ENCODE peak calls at places on chromosomes 5 and 9, in five cellular contexts. Q, S, E, V and H are unnamed samples.
A peak's percentile ranks its signal among the peaks of the same experiment; 100 is the strongest.

GRCh38 chr5:148532962-148533670 is 121.2 kb downstream of the HTR4 start:
- DNase-seq in Q (no peak), S (no peak), E (no peak), V (no peak), H (no peak)

GRCh38 chr5:160287378-160288051 is 24.8 kb downstream of the CCNJL start:
- DNase-seq in Q (no peak), S (peak; percentile 85), E (peak; percentile 62), V (no peak), H (no peak)

GRCh38 chr9:112176410-112177010 is 1.4 kb upstream of the SUSD1 start:
- DNase-seq in Q (no peak), S (no peak), E (peak; percentile 42), V (no peak), H (no peak)

GRCh38 chr5:36152324-36153298 is 700 bp downstream of the SKP2 start:
- DNase-seq in Q (no peak), S (peak; percentile 18), E (no peak), V (peak; percentile 33), H (peak; percentile 9)

GRCh38 chr9:83266618-83267543 is 203.9 kb upstream of the RASEF start:
- DNase-seq in Q (no peak), S (no peak), E (peak; percentile 78), V (no peak), H (no peak)

GRCh38 chr9:22446589-22446949 is at the start of gene DMRTA1:
- DNase-seq in Q (no peak), S (peak; percentile 42), E (no peak), V (no peak), H (peak; percentile 77)

GRCh38 chr5:122313941-122314340 is 1.9 kb downstream of the SNCAIP start:
- DNase-seq in Q (no peak), S (no peak), E (no peak), V (no peak), H (no peak)

GRCh38 chr9:77020438-77021264 is 1.2 kb downstream of the FOXB2 start:
- DNase-seq in Q (no peak), S (peak; percentile 57), E (no peak), V (no peak), H (no peak)

GRCh38 chr5:116524505-116524904 is 50.1 kb downstream of the SEMA6A start:
- DNase-seq in Q (no peak), S (no peak), E (no peak), V (no peak), H (no peak)

GRCh38 chr5:33736510-33736909 is 155.3 kb downstream of the ADAMTS12 start:
- DNase-seq in Q (no peak), S (no peak), E (peak; percentile 4), V (no peak), H (no peak)

GRCh38 chr5:88882321-88883038 is 504 bp downstream of the MEF2C start:
- DNase-seq in Q (no peak), S (no peak), E (no peak), V (no peak), H (no peak)

GRCh38 chr9:89038354-89039091 is 47.3 kb downstream of the S1PR3 start:
- DNase-seq in Q (no peak), S (no peak), E (no peak), V (no peak), H (no peak)

GRCh38 chr9:5843450-5844249 is 10.7 kb upstream of the ERMP1 start:
- DNase-seq in Q (no peak), S (peak; percentile 26), E (peak; percentile 88), V (peak; percentile 23), H (peak; percentile 28)

GRCh38 chr5:128695791-128696520 is 157.9 kb upstream of the FBN2 start:
- DNase-seq in Q (no peak), S (no peak), E (no peak), V (no peak), H (peak; percentile 12)

GRCh38 chr5:1800470-1801060 is 642 bp upstream of the NDUFS6 start:
- DNase-seq in Q (no peak), S (no peak), E (peak; percentile 25), V (no peak), H (no peak)

GRCh38 chr9:114002271-114002985 is 75.7 kb downstream of the AMBP start:
- DNase-seq in Q (no peak), S (no peak), E (no peak), V (no peak), H (no peak)

GRCh38 chr9:16884952-16885513 is 14.6 kb upstream of the BNC2 start:
- DNase-seq in Q (no peak), S (peak; percentile 25), E (no peak), V (no peak), H (no peak)

GRCh38 chr9:123434619-123435240 is 78.7 kb downstream of the CRB2 start:
- DNase-seq in Q (no peak), S (peak; percentile 46), E (peak; percentile 12), V (peak; percentile 38), H (peak; percentile 54)

GRCh38 chr5:67816456-67816855 is 399.1 kb upstream of the PIK3R1 start:
- DNase-seq in Q (no peak), S (no peak), E (no peak), V (no peak), H (no peak)

GRCh38 chr5:74943905-74944304 is 77.7 kb upstream of the FAM169A start:
- DNase-seq in Q (no peak), S (no peak), E (no peak), V (no peak), H (no peak)

DNA sequence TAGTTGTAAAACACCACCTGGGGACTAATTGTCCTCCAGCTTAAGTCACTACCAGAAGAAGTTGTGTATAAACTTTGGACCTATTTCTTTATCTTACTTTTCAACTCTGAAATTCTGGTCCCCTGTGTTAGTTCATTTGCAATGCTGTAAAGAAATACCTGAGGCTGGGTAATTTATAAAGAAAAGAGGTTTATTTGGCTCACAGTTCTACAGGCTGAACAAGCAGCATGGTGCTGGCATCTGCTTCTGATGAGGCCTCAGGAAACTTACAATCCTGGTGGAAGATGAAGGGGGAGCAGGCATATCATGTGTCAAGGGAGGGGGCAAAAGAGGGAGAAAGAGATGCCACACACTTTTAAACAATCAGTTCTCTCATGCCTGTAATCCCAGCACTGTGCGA is 41.0 kb upstream of the CPEB4 start:
- DNase-seq in Q (no peak), S (no peak), E (no peak), V (no peak), H (no peak)
- TF ChIP-seq FOXM1 in Q (no peak), S (no peak), E (no peak), V (no peak), H (no peak)

GRCh38 chr5:11477786-11478185 is 426.5 kb downstream of the CTNND2 start:
- DNase-seq in Q (no peak), S (no peak), E (no peak), V (no peak), H (no peak)

GRCh38 chr5:11482011-11482410 is 422.2 kb downstream of the CTNND2 start:
- DNase-seq in Q (no peak), S (no peak), E (no peak), V (no peak), H (no peak)

GRCh38 chr5:11483630-11484029 is 420.6 kb downstream of the CTNND2 start:
- DNase-seq in Q (no peak), S (no peak), E (no peak), V (no peak), H (no peak)
- TF ChIP-seq FOXM1 in Q (no peak), S (no peak), E (no peak), V (no peak), H (no peak)

GRCh38 chr5:176659440-176659839 is 12.2 kb downstream of the TSPAN17 start:
- DNase-seq in Q (no peak), S (no peak), E (no peak), V (no peak), H (no peak)
- TF ChIP-seq FOXM1 in Q (no peak), S (no peak), E (no peak), V (no peak), H (no peak)

DNA sequence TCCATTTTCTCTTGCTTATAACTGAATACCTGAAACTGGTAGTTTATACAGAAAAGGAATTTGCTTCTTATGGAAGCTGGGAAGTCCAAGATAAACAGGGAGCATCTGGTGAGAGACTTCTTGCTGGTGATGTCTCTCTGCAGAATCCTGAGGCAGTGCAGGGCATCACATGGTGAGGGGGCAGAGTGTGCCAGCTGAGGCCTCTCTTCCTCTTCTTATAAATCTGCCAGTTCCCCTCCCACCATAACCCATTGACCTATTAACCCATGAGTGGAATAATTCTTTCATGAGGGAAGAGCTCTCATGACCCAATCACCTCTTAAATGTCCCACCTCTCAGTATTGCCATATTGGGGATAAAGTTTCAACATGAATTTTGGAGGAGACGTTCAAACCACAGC is 466.4 kb downstream of the GADD45G start:
- DNase-seq in Q (no peak), S (no peak), E (no peak), V (no peak), H (no peak)
- TF ChIP-seq FOXM1 in Q (no peak), S (no peak), E (no peak), V (no peak), H (no peak)

GRCh38 chr9:71683598-71684235 is 84.6 kb downstream of the CEMIP2 start:
- DNase-seq in Q (no peak), S (peak; percentile 1), E (no peak), V (no peak), H (no peak)
- TF ChIP-seq FOXM1 in Q (no peak), S (no peak), E (no peak), V (no peak), H (no peak)